ENCODE peak calls at places on chromosomes 4 and X, in eight cellular contexts. S, I, M, Y, Z, F, E and A are unnamed samples.

GRCh38 chr4:133379681-133380438 is 230.8 kb downstream of the PCDH10 start:
- DNase-seq in M (no peak), Y (no peak), I (no peak), S (no peak), E (no peak), Z (no peak), F (no peak), A (no peak)

GRCh38 chr4:7157666-7158065 is 34.7 kb upstream of the SORCS2 start:
- DNase-seq in M (no peak), Z (no peak), Y (no peak), I (no peak), F (no peak), S (no peak), E (no peak), A (no peak)

GRCh38 chrX:19059063-19059462 is 63.2 kb downstream of the ADGRG2 start:
- DNase-seq in I (no peak), Z (no peak), M (no peak), S (no peak), E (no peak), F (no peak), Y (no peak), A (peak)

GRCh38 chr4:43339435-43339834 is 446.9 kb downstream of the GRXCR1 start:
- DNase-seq in F (no peak), I (no peak), E (no peak), S (peak), Y (no peak), Z (no peak), M (peak), A (no peak)

GRCh38 chr4:3747582-3747906 is 18.6 kb upstream of the ADRA2C start:
- DNase-seq in Y (no peak), S (no peak), I (no peak), M (no peak), E (no peak), F (no peak), Z (no peak), A (no peak)

GRCh38 chrX:41705680-41706374 is 17.1 kb downstream of the GPR34 start:
- DNase-seq in F (no peak), E (no peak), I (no peak), S (no peak), Z (no peak), Y (no peak), M (no peak), A (peak)

GRCh38 chr4:10097906-10098769 is 18.5 kb downstream of the WDR1 start:
- DNase-seq in S (no peak), E (no peak), M (no peak), Z (no peak), I (no peak), Y (no peak), F (no peak), A (no peak)

GRCh38 chr4:164997324-164997723 is 19.9 kb upstream of the TRIM61 start:
- DNase-seq in Z (no peak), S (peak), M (no peak), I (no peak), F (no peak), Y (no peak), E (no peak), A (peak)

GRCh38 chr4:137597751-137598493 is 65.6 kb upstream of the PCDH18 start:
- DNase-seq in Z (no peak), I (no peak), E (no peak), M (no peak), F (no peak), S (peak), Y (no peak), A (no peak)

GRCh38 chrX:132384301-132384700 is 104.5 kb downstream of the MBNL3 start:
- DNase-seq in I (no peak), Z (no peak), Y (no peak), S (no peak), M (no peak), E (no peak), F (no peak), A (no peak)

GRCh38 chrX:132092439-132093065 is 35.3 kb downstream of the FRMD7 start:
- DNase-seq in S (peak), M (peak), I (no peak), F (peak), Z (peak), Y (peak), E (peak), A (peak)

GRCh38 chr4:179804440-179804839 is 2362.2 kb upstream of the AGA start:
- DNase-seq in Z (no peak), F (no peak), M (no peak), E (no peak), S (no peak), Y (no peak), I (no peak), A (no peak)

GRCh38 chr4:179750374-179750773 is 2308.1 kb upstream of the AGA start:
- DNase-seq in Z (no peak), E (peak), F (no peak), M (no peak), Y (no peak), I (no peak), S (no peak), A (no peak)

GRCh38 chr4:20838476-20838875 is 138.2 kb downstream of the PACRGL start:
- DNase-seq in S (no peak), Y (no peak), M (no peak), Z (no peak), I (no peak), E (no peak), F (no peak), A (no peak)

GRCh38 chr4:58776627-58777026 is 1666.4 kb upstream of the IGFBP7 start:
- DNase-seq in F (no peak), I (no peak), Z (no peak), M (peak), Y (no peak), E (peak), S (peak), A (no peak)

GRCh38 chrX:71111141-71111843 is at the start of gene IL2RG:
- DNase-seq in E (peak), Z (no peak), I (no peak), M (no peak), Y (no peak), S (no peak), F (no peak), A (peak)

GRCh38 chr4:164615964-164616363 is 138.0 kb upstream of the SMIM31 start:
- DNase-seq in M (no peak), Y (no peak), E (no peak), I (no peak), Z (no peak), S (no peak), F (no peak), A (peak)

GRCh38 chr4:125420499-125420898 is 105.7 kb downstream of the FAT4 start:
- DNase-seq in Y (no peak), E (no peak), S (no peak), F (no peak), Z (no peak), I (no peak), M (no peak), A (no peak)

GRCh38 chrX:41459714-41460113 is 12.6 kb downstream of the NYX start:
- DNase-seq in I (no peak), Z (no peak), M (no peak), F (no peak), E (no peak), S (no peak), Y (no peak), A (no peak)

GRCh38 chr4:152369203-152369902 is 166.5 kb downstream of the FBXW7 start:
- DNase-seq in S (no peak), I (no peak), E (no peak), Y (no peak), Z (no peak), M (no peak), F (no peak), A (no peak)

GRCh38 chr4:85543832-85544231 is 68.9 kb downstream of the ARHGAP24 start:
- DNase-seq in S (peak), E (no peak), Y (peak), F (no peak), M (peak), I (no peak), Z (no peak), A (no peak)

GRCh38 chr4:151798678-151799416 is 38.0 kb upstream of the GATB start:
- DNase-seq in Z (no peak), M (no peak), F (no peak), E (no peak), I (no peak), Y (no peak), S (no peak), A (peak)

GRCh38 chr4:177483271-177483670 is 41.0 kb upstream of the AGA start:
- DNase-seq in Y (peak), Z (no peak), M (peak), F (no peak), S (peak), I (no peak), E (no peak), A (no peak)

GRCh38 chrX:6446588-6446987 is 88.3 kb downstream of the VCX3A start:
- DNase-seq in F (no peak), S (no peak), M (no peak), E (no peak), Y (no peak), Z (no peak), I (no peak), A (no peak)

GRCh38 chr4:114349543-114350175 is 248.9 kb upstream of the UGT8 start:
- DNase-seq in Y (peak), S (peak), Z (no peak), I (no peak), E (no peak), M (no peak), F (no peak), A (no peak)

GRCh38 chr4:108533876-108534275 is 86.5 kb upstream of the RPL34 start:
- DNase-seq in Y (no peak), E (no peak), S (no peak), I (no peak), M (no peak), Z (no peak), F (no peak), A (no peak)

GRCh38 chr4:153467154-153467896 is 1.2 kb downstream of the TMEM131L start:
- DNase-seq in Z (no peak), F (peak), I (no peak), Y (no peak), M (no peak), S (no peak), E (peak), A (peak)

GRCh38 chr4:153649572-153649991 is 34.5 kb upstream of the TLR2 start:
- DNase-seq in M (peak), I (no peak), S (peak), Y (no peak), F (no peak), E (peak), Z (no peak), A (peak)

GRCh38 chrX:46209768-46210167 is 335.5 kb downstream of the ZNF674 start:
- DNase-seq in M (no peak), S (no peak), Y (no peak), E (peak), F (no peak), Z (no peak), I (no peak), A (no peak)

GRCh38 chr4:54473077-54473545 is 184.6 kb upstream of the KIT start:
- DNase-seq in E (peak), S (peak), Y (no peak), I (no peak), Z (no peak), F (no peak), M (no peak), A (no peak)

GRCh38 chr4:100736651-100737450 is 219.0 kb upstream of the EMCN start:
- DNase-seq in Z (no peak), S (peak), F (no peak), I (no peak), E (peak), Y (peak), M (peak), A (peak)

GRCh38 chrX:72373136-72373535 is 67.4 kb upstream of the CITED1 start:
- DNase-seq in E (no peak), I (no peak), M (peak), F (no peak), S (no peak), Z (no peak), Y (no peak), A (no peak)

GRCh38 chr4:145511913-145512522 is 30.4 kb downstream of the SMAD1 start:
- DNase-seq in Y (no peak), M (peak), I (no peak), E (no peak), F (no peak), S (peak), Z (no peak), A (no peak)

GRCh38 chrX:79147477-79147876 is 3.0 kb downstream of the GPR174 start:
- DNase-seq in F (no peak), M (no peak), S (no peak), E (no peak), Y (no peak), I (no peak), Z (no peak), A (peak)
- H3K4me3 ChIP-seq in F (no peak), M (no peak), S (no peak), E (no peak), Y (no peak), I (no peak), Z (no peak), A (peak)

DNA sequence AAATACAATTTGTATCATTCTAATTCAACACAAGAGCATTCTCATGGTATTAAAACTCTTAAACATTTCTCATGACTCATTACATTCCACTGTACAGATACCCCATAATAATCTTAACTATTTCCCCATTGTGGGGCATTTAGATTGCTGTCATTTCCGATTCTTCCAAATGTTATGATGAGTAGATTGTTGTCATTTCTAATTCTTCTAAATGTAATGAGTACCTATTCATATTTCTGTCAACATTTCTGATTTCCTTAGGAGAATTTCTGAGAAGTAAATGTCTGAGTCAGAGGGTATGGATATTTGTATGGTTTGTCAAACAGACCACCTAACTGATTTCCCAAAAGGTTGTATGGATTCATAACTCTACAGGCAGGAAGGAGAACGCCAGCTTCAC is 8.3 kb downstream of the S100G start:
- DNase-seq in Y (no peak), Z (no peak), F (no peak), M (peak), E (no peak), I (no peak), S (peak), A (no peak)
- TF ChIP-seq CTCF in Y (no peak), Z (no peak), F (no peak), M (no peak), E (no peak), I (no peak), S (no peak), A (no peak)

GRCh38 chr4:256492-256891 is 48.8 kb downstream of the ZNF732 start:
- DNase-seq in Z (no peak), M (no peak), F (no peak), Y (no peak), I (no peak), S (no peak), E (no peak), A (no peak)
- H3K4me3 ChIP-seq in Z (no peak), M (no peak), F (no peak), Y (no peak), I (peak), S (no peak), E (no peak), A (no peak)

GRCh38 chrX:99857455-99857854 is 552.6 kb downstream of the PCDH19 start:
- DNase-seq in Z (no peak), S (no peak), Y (no peak), F (no peak), I (no peak), M (no peak), E (no peak), A (no peak)
- TF ChIP-seq CTCF in Z (no peak), S (peak), Y (no peak), F (no peak), I (no peak), M (no peak), E (peak), A (no peak)